ENCODE peak calls at places on chromosomes 3 and 15, in seven cellular contexts. T is AG04450, D is ELF-1, M is AG08396, Z is germinal center, I is type B pancreatic cell, U is choroid plexus epithelial cell. O is an unnamed sample.

GRCh38 chr15:25136119-25136518 is 181.3 kb downstream of the SNRPN start:
- DNase-seq in T (no peak), D (peak), M (peak), Z (no peak), I (no peak), U (peak), O (no peak)

GRCh38 chr3:138452491-138452890 is 18.1 kb downstream of the ESYT3 start:
- DNase-seq in T (no peak), D (peak), M (no peak), Z (no peak), I (no peak), U (no peak), O (no peak)

GRCh38 chr15:40100947-40101905 is 7.5 kb downstream of the BMF start:
- DNase-seq in T (no peak), D (no peak), M (no peak), Z (peak), I (no peak), U (no peak), O (no peak)

GRCh38 chr3:48492461-48493202 is 11.3 kb downstream of the SHISA5 start:
- DNase-seq in T (no peak), D (no peak), M (no peak), Z (peak), I (no peak), U (no peak), O (no peak)

GRCh38 chr15:83285979-83286553 is 1.6 kb upstream of the BNC1 start:
- DNase-seq in T (peak), D (peak), M (peak), Z (no peak), I (no peak), U (peak), O (peak)

GRCh38 chr15:54840999-54841398 is 355.7 kb downstream of the RSL24D1 start:
- DNase-seq in T (no peak), D (peak), M (no peak), Z (no peak), I (no peak), U (no peak), O (no peak)

GRCh38 chr3:153829596-153830170 is 291.5 kb upstream of the ARHGEF26 start:
- DNase-seq in T (no peak), D (no peak), M (no peak), Z (no peak), I (no peak), U (peak), O (no peak)

GRCh38 chr3:190321789-190322603 is at the start of gene CLDN1:
- DNase-seq in T (peak), D (peak), M (peak), Z (peak), I (peak), U (peak), O (no peak)

GRCh38 chr3:174168026-174168425 is 691.1 kb upstream of the NAALADL2 start:
- DNase-seq in T (no peak), D (no peak), M (no peak), Z (no peak), I (no peak), U (peak), O (no peak)

GRCh38 chr3:42658771-42659390 is 5.4 kb downstream of the ZBTB47 start:
- DNase-seq in T (no peak), D (no peak), M (no peak), Z (no peak), I (no peak), U (no peak), O (no peak)

GRCh38 chr3:124928333-124929202 is 6.0 kb downstream of the MUC13 start:
- DNase-seq in T (peak), D (peak), M (peak), Z (peak), I (no peak), U (peak), O (peak)

GRCh38 chr3:50412355-50412754 is 53.0 kb upstream of the TMEM115 start:
- DNase-seq in T (no peak), D (no peak), M (no peak), Z (no peak), I (no peak), U (no peak), O (no peak)

GRCh38 chr3:51434746-51435323 is 43.8 kb downstream of the RBM15B start:
- DNase-seq in T (no peak), D (peak), M (peak), Z (peak), I (no peak), U (peak), O (peak)

GRCh38 chr3:122513386-122514122 is 1.2 kb downstream of the KPNA1 start:
- DNase-seq in T (no peak), D (peak), M (no peak), Z (no peak), I (no peak), U (no peak), O (no peak)

GRCh38 chr3:35908366-35909232 is 269.3 kb downstream of the ARPP21 start:
- DNase-seq in T (peak), D (peak), M (peak), Z (peak), I (peak), U (peak), O (peak)

GRCh38 chr3:14540209-14540575 is at the start of gene GRIP2:
- DNase-seq in T (no peak), D (no peak), M (no peak), Z (no peak), I (no peak), U (no peak), O (no peak)

GRCh38 chr3:151873433-151873832 is at the start of gene SUCNR1:
- DNase-seq in T (no peak), D (no peak), M (no peak), Z (no peak), I (no peak), U (no peak), O (no peak)

GRCh38 chr3:43371494-43371893 is 85.2 kb downstream of the SNRK start:
- DNase-seq in T (no peak), D (no peak), M (no peak), Z (no peak), I (no peak), U (no peak), O (no peak)

GRCh38 chr15:44033894-44034293 is 161.2 kb downstream of the FRMD5 start:
- DNase-seq in T (no peak), D (no peak), M (peak), Z (no peak), I (no peak), U (peak), O (no peak)

GRCh38 chr3:149572796-149573414 is 84.9 kb downstream of the WWTR1 start:
- DNase-seq in T (no peak), D (no peak), M (peak), Z (no peak), I (no peak), U (peak), O (peak)

O was measured in HS-27A.